ENCODE peak calls at places on chromosomes 4 and X, in four cellular contexts. One of them, this sample, is unnamed.

GRCh38 chr4:175330652-175331051 is 412.5 kb downstream of the ADAM29 start:
- DNase-seq in GM12878: no peak
- DNase-seq in Panc1: no peak
- DNase-seq in A549: peak; percentile 12
- DNase-seq in this sample: no peak

GRCh38 chr4:104751468-104751867 is 256.8 kb upstream of the CXXC4 start:
- DNase-seq in GM12878: no peak
- DNase-seq in A549: no peak
- DNase-seq in Panc1: no peak
- DNase-seq in this sample: no peak

GRCh38 chr4:7647932-7648812 is 213.4 kb upstream of the PSAPL1 start:
- DNase-seq in GM12878: no peak
- DNase-seq in Panc1: no peak
- DNase-seq in A549: peak; percentile 32
- DNase-seq in this sample: peak; percentile 13

GRCh38 chr4:13445841-13446790 is 38.0 kb downstream of the RAB28 start:
- DNase-seq in Panc1: no peak
- DNase-seq in A549: no peak
- DNase-seq in GM12878: no peak
- DNase-seq in this sample: no peak

GRCh38 chrX:147602297-147602696 is 309.4 kb upstream of the FMR1 start:
- DNase-seq in Panc1: no peak
- DNase-seq in GM12878: no peak
- DNase-seq in A549: peak; percentile 1
- DNase-seq in this sample: no peak

GRCh38 chr4:101500742-101501141 is 153.4 kb upstream of the PPP3CA start:
- DNase-seq in Panc1: no peak
- DNase-seq in A549: no peak
- DNase-seq in GM12878: no peak
- DNase-seq in this sample: no peak

GRCh38 chr4:47747846-47748494 is 89.9 kb downstream of the CORIN start:
- DNase-seq in Panc1: no peak
- DNase-seq in A549: no peak
- DNase-seq in GM12878: no peak
- DNase-seq in this sample: no peak

GRCh38 chr4:152970102-152970820 is 34.1 kb downstream of the FHDC1 start:
- DNase-seq in GM12878: no peak
- DNase-seq in A549: no peak
- DNase-seq in Panc1: no peak
- DNase-seq in this sample: no peak

GRCh38 chr4:186032259-186032658 is 36.7 kb upstream of the TLR3 start:
- DNase-seq in GM12878: no peak
- DNase-seq in Panc1: no peak
- DNase-seq in A549: peak; percentile 17
- DNase-seq in this sample: no peak

GRCh38 chr4:145609494-145610427 is 9.4 kb upstream of the MMAA start:
- DNase-seq in GM12878: peak; percentile 58
- DNase-seq in Panc1: no peak
- DNase-seq in A549: peak; percentile 64
- DNase-seq in this sample: peak; percentile 48

GRCh38 chrX:47293106-47293505 is 60.3 kb downstream of the USP11 start:
- DNase-seq in GM12878: no peak
- DNase-seq in A549: no peak
- DNase-seq in Panc1: no peak
- DNase-seq in this sample: no peak

GRCh38 chrX:8773117-8773516 is 28.1 kb downstream of the FAM9A start:
- DNase-seq in A549: no peak
- DNase-seq in GM12878: no peak
- DNase-seq in Panc1: no peak
- DNase-seq in this sample: no peak

GRCh38 chrX:37332987-37333658 is 16.0 kb upstream of the PRRG1 start:
- DNase-seq in Panc1: no peak
- DNase-seq in A549: no peak
- DNase-seq in GM12878: no peak
- DNase-seq in this sample: no peak

GRCh38 chr4:33537527-33537926 is 2706.8 kb downstream of the ARAP2 start:
- DNase-seq in GM12878: no peak
- DNase-seq in A549: no peak
- DNase-seq in Panc1: no peak
- DNase-seq in this sample: no peak
- TF ChIP-seq REST in GM12878: no peak
- TF ChIP-seq REST in A549: no peak
- TF ChIP-seq REST in Panc1: no peak
- TF ChIP-seq REST in this sample: no peak

GRCh38 chrX:86047174-86047991 is at the start of gene CHM:
- DNase-seq in Panc1: peak; percentile 74
- DNase-seq in GM12878: peak; percentile 63
- DNase-seq in A549: peak; percentile 84
- DNase-seq in this sample: peak; percentile 87
- TF ChIP-seq REST in Panc1: no peak
- TF ChIP-seq REST in GM12878: no peak
- TF ChIP-seq REST in A549: no peak
- TF ChIP-seq REST in this sample: peak; percentile 23

GRCh38 chr4:128288689-128289106 is 1.1 kb upstream of the PGRMC2 start:
- DNase-seq in GM12878: peak; percentile 17
- DNase-seq in Panc1: no peak
- DNase-seq in A549: peak; percentile 33
- DNase-seq in this sample: no peak

GRCh38 chr4:128287159-128287870 is at the start of gene PGRMC2:
- DNase-seq in GM12878: no peak
- DNase-seq in A549: peak; percentile 48
- DNase-seq in Panc1: no peak
- DNase-seq in this sample: no peak

GRCh38 chr4:128286474-128287158 is 997 bp downstream of the PGRMC2 start:
- DNase-seq in GM12878: no peak
- DNase-seq in Panc1: no peak
- DNase-seq in A549: peak; percentile 53
- DNase-seq in this sample: peak; percentile 31

GRCh38 chr4:128289523-128290158 is 2.0 kb upstream of the PGRMC2 start:
- DNase-seq in Panc1: no peak
- DNase-seq in GM12878: no peak
- DNase-seq in A549: no peak
- DNase-seq in this sample: no peak

GRCh38 chr4:128287871-128288688 is 467 bp upstream of the PGRMC2 start:
- DNase-seq in Panc1: peak; percentile 89
- DNase-seq in A549: peak; percentile 98
- DNase-seq in GM12878: peak; percentile 97
- DNase-seq in this sample: peak; percentile 97
- TF ChIP-seq REST in Panc1: no peak
- TF ChIP-seq REST in A549: no peak
- TF ChIP-seq REST in GM12878: no peak
- TF ChIP-seq REST in this sample: no peak

GRCh38 chrX:20260885-20261284 is 5.8 kb downstream of the RPS6KA3 start:
- DNase-seq in Panc1: no peak
- DNase-seq in A549: no peak
- DNase-seq in GM12878: no peak
- DNase-seq in this sample: no peak
- TF ChIP-seq REST in Panc1: no peak
- TF ChIP-seq REST in A549: no peak
- TF ChIP-seq REST in GM12878: no peak
- TF ChIP-seq REST in this sample: no peak

GRCh38 chrX:20857746-20858145 is 516.5 kb upstream of the CNKSR2 start:
- DNase-seq in Panc1: no peak
- DNase-seq in A549: peak; percentile 4
- DNase-seq in GM12878: no peak
- DNase-seq in this sample: no peak
- TF ChIP-seq REST in Panc1: no peak
- TF ChIP-seq REST in A549: no peak
- TF ChIP-seq REST in GM12878: no peak
- TF ChIP-seq REST in this sample: no peak

DNA sequence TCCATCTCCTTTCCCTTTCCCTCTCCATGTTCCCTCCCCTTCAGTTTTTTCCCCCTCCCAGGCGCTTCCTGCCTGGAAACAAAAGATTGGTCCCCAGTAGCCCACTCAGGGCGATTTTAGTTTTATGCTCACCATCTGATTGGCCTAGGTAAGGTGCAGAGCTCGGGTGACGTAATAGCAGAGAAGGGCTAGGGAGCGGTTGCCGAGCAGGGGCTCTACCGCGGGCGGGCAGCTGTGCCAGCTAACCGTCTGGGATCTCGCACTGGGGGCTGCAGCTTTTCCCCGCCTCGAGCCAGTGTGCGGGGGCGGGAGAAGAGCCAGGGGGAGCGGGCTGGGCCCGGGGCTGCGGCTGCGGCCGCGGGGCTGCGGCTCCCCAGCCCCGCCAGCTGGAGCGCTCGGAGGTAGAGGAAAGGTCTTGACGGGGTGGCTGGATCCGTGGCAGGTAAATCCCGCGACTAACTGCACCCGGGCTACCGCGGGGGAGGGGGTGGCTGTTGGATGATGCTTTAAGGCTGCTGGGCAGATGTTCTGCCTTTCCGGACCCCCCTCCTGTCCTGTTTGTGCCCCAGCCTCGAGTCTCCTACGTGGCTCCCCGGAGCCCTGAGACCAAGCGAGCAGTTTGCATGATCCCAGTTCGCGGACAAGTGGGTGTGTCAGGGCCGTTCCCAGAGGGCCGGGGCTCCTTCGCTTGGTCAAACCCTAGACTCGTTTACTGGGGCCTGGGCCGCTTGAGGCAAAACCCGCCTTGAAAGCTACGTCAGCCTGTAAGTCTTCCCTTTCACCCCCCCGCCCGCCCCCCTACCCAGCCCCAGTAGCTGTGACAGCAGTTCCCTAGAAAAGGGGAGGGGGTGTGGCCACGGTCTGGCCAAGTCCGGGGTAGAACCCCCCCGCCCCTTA is at the start of gene PAK3:
- DNase-seq in Panc1: no peak
- DNase-seq in A549: peak; percentile 19
- DNase-seq in GM12878: no peak
- DNase-seq in this sample: no peak
- TF ChIP-seq REST in Panc1: no peak
- TF ChIP-seq REST in A549: no peak
- TF ChIP-seq REST in GM12878: no peak
- TF ChIP-seq REST in this sample: no peak

This sample was measured in HL-60.